ENCODE peak calls at places on chromosomes 1 and 21, in ten cellular contexts. V is transverse colon, P is HCT116, S is upper lobe of left lung, I is GM12878, N is K562, Y is vagina, F is sigmoid colon, R is spleen, L is stomach. C is an unnamed sample.

GRCh38 chr1:36884029-36884701 is 150.2 kb downstream of the GRIK3 start:
- DNase-seq in P (no peak), Y (peak; percentile 60), V (no peak), L (peak; percentile 9), S (no peak), R (no peak), F (no peak), N (no peak), I (peak; percentile 28), C (no peak)

GRCh38 chr1:85746777-85747176 is 38.5 kb upstream of the ZNHIT6 start:
- DNase-seq in S (no peak), R (no peak), F (no peak), P (no peak), V (no peak), N (no peak), L (no peak), Y (no peak), I (no peak), C (no peak)

GRCh38 chr1:19046972-19047371 is 90.5 kb upstream of the IFFO2 start:
- DNase-seq in Y (no peak), N (no peak), L (no peak), V (no peak), P (no peak), S (no peak), R (peak; percentile 55), I (no peak), F (no peak), C (no peak)

GRCh38 chr1:206472454-206472853 is 2.2 kb downstream of the IKBKE start:
- DNase-seq in V (peak; percentile 33), S (peak; percentile 62), Y (no peak), F (no peak), I (no peak), L (no peak), P (no peak), N (peak; percentile 58), R (peak; percentile 85), C (no peak)

GRCh38 chr1:167564592-167564991 is 11.0 kb upstream of the CREG1 start:
- DNase-seq in I (no peak), P (no peak), S (peak; percentile 87), R (no peak), F (no peak), L (no peak), Y (no peak), N (peak; percentile 23), V (no peak), C (peak; percentile 69)

GRCh38 chr1:234498448-234499118 is 19.6 kb upstream of the TARBP1 start:
- DNase-seq in R (no peak), F (no peak), V (no peak), S (no peak), P (no peak), I (no peak), L (no peak), N (no peak), Y (peak; percentile 93), C (no peak)

GRCh38 chr1:225480825-225481434 is 53.1 kb upstream of the LBR start:
- DNase-seq in L (peak; percentile 76), P (peak; percentile 38), R (no peak), N (peak; percentile 74), V (peak; percentile 79), Y (peak; percentile 84), F (peak; percentile 73), S (peak; percentile 63), I (no peak), C (peak; percentile 43)

GRCh38 chr1:13617108-13617507 is 33.5 kb downstream of the PDPN start:
- DNase-seq in Y (no peak), V (no peak), S (no peak), R (no peak), N (no peak), P (no peak), F (peak; percentile 76), L (no peak), I (no peak), C (no peak)

GRCh38 chr1:215277537-215277936 is 195.0 kb downstream of the KCNK2 start:
- DNase-seq in I (no peak), S (no peak), R (no peak), L (no peak), F (no peak), N (no peak), V (no peak), P (no peak), Y (no peak), C (no peak)

GRCh38 chr1:215284966-215285365 is 202.4 kb downstream of the KCNK2 start:
- DNase-seq in Y (no peak), V (no peak), P (no peak), L (no peak), S (no peak), R (no peak), N (no peak), F (no peak), I (no peak), C (no peak)

GRCh38 chr1:215279682-215280081 is 197.1 kb downstream of the KCNK2 start:
- DNase-seq in R (no peak), V (no peak), Y (no peak), N (no peak), F (no peak), I (no peak), P (no peak), L (no peak), S (no peak), C (no peak)

GRCh38 chr1:215287362-215287761 is 204.8 kb downstream of the KCNK2 start:
- DNase-seq in R (no peak), F (no peak), V (no peak), I (no peak), N (no peak), S (no peak), L (no peak), P (no peak), Y (no peak), C (no peak)

DNA sequence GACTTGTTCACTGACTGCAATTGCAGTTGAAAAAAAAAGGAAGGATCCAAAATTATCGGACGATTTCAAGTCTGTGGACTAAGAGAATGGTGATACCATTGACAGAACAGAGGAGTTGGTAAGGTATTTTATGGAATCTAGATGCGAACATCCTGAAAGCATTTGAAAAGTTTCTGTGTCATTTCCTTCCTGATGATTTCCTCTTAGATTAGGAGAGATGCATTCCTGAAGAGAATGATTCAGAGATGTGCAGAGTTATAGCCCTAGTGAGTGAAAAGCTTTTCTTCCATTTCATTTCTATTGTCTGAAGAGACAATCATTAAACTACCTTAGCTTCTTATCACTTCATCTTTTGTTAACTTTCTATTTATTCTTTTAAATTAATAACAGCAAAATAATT is 200.0 kb downstream of the KCNK2 start:
- DNase-seq in F (no peak), N (no peak), R (no peak), S (no peak), I (no peak), P (no peak), V (no peak), L (no peak), Y (no peak), C (no peak)
- TF ChIP-seq POLR2A in F (no peak), N (no peak), R (no peak), S (no peak), I (no peak), P (no peak), V (no peak), L (no peak), Y (no peak), C (no peak)

DNA sequence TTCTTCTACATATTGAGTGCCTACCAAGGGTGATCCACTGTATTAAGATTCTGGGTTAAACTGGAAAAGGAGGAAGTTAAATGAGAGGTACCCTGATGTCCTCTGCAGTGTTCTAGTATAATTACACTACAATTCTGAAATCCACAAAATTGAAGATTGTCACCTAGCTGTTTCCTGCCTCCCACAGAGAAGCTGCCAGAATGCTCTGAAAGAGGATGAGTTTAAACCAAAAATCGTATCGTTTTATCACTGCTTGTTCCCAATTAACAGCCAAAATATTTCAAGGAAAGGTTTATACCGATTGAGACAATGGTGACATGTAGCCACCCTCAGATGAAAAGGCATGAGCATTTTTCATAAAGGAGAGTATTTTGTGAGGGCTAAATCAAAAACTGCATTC is 28.0 kb downstream of the TIAM1 start:
- DNase-seq in L (no peak), S (no peak), V (no peak), R (no peak), I (no peak), P (no peak), F (no peak), Y (no peak), N (no peak), C (no peak)
- H3K4me3 ChIP-seq in L (no peak overlapping the region), S (no peak overlapping the region), V (no peak overlapping the region), R (no peak overlapping the region), I (no peak overlapping the region), P (peak overlapping the region; percentile 26), F (no peak overlapping the region), Y (no peak overlapping the region), N (no peak overlapping the region), C (no peak overlapping the region)

GRCh38 chr1:220876511-220877347 is 2.5 kb upstream of the HLX start:
- DNase-seq in V (no peak), F (no peak), N (no peak), P (no peak), S (peak; percentile 62), R (peak; percentile 90), I (no peak), L (no peak), Y (peak; percentile 88), C (no peak)
- TF ChIP-seq POLR2AphosphoS5 in V (peak; percentile 12), F (peak; percentile 48), N (no peak), P (no peak), S (peak; percentile 68), R (peak; percentile 55), I (no peak), L (no peak), Y (no peak), C (no peak)

GRCh38 chr1:248857749-248858095 is 1.2 kb downstream of the ZNF692 start:
- DNase-seq in I (no peak), R (no peak), S (no peak), L (no peak), P (no peak), F (no peak), N (no peak), V (no peak), Y (no peak), C (no peak)

GRCh38 chr1:248857201-248857600 is 1.7 kb downstream of the ZNF692 start:
- DNase-seq in S (no peak), Y (peak; percentile 82), P (no peak), I (no peak), V (no peak), R (no peak), F (no peak), L (no peak), N (peak; percentile 39), C (no peak)

GRCh38 chr1:248860007-248860406 is 1.1 kb upstream of the ZNF692 start:
- DNase-seq in V (no peak), F (no peak), I (no peak), P (no peak), R (no peak), N (no peak), S (no peak), L (no peak), Y (no peak), C (no peak)

GRCh38 chr1:248858891-248859889 is at the start of gene ZNF692:
- DNase-seq in R (peak; percentile 100), Y (peak; percentile 96), P (peak; percentile 95), I (peak; percentile 85), F (peak; percentile 99), S (peak; percentile 99), L (peak; percentile 98), V (peak; percentile 98), N (peak; percentile 99), C (peak; percentile 94)

DNA sequence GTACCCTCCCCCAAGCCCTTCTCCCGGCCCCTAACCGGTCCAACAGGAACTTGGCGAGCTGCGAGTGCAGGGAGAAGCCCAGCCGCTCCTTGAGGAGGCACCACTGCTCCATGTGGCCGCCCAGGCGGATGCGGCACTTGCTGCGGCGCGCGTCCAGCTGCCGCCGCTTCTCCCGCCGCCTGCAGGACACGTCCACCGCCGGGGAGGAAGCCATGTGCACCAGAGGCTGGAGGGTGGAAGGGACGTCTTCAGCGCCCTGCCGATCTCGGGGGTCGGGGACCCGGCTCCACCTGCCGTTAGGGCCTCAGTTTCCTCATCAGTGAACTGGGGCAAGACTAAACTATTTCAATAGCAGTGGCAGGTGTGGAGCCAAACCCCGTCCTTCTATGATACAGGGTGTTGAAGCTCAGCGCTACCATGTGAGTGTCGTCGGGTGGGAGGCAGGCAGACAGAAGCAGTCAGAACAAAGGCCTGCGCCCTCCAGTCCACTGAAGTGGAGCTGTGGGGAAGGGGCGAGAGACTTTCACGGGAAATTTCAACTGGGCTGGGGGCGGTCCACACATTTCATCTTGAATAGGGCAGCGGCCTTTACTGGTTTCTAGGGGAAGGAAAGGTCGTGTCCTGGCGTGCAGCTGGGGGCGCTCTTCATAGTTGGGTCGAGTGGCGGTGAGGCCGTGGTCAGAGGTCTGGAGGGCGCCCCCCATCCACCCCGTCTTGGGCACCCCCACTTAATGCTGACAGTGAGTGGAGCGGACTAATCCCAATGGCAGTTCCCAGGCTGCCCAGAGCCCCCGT is 592 bp downstream of the ZNF692 start:
- DNase-seq in N (peak; percentile 87), L (peak; percentile 85), Y (peak; percentile 86), R (peak; percentile 92), V (peak; percentile 79), P (peak; percentile 47), S (peak; percentile 84), F (peak; percentile 87), I (no peak), C (peak; percentile 77)
- TF ChIP-seq POLR2A in N (peak; percentile 71), L (no peak), Y (no peak), R (no peak), V (peak; percentile 59), P (peak; percentile 35), S (peak; percentile 54), F (no peak), I (peak; percentile 79), C (no peak)

C was measured in breast epithelium.